ENCODE peak calls at places on chromosomes 3 and 15, in seven cellular contexts. One of them, this sample, is unnamed.
A peak's percentile ranks its signal among the peaks of the same experiment; 100 is the strongest.

GRCh38 chr3:20079621-20080020 is 39.4 kb downstream of the KAT2B start:
- DNase-seq in RWPE1: no peak
- DNase-seq in left cardiac atrium: no peak
- DNase-seq in fibroblast of the aortic adventitia: no peak
- DNase-seq in cardiac muscle cell: no peak
- DNase-seq in activated effector memory CD4-positive, alpha-beta T cell treated with anti-CD3 and anti-CD28 coated beads, Interleukin-2, amount 50 U/mL, for 16 hours: no peak
- DNase-seq in colonic mucosa: no peak
- DNase-seq in this sample: no peak

GRCh38 chr3:157045238-157045860 is 114.6 kb downstream of the CCNL1 start:
- DNase-seq in cardiac muscle cell: peak; percentile 62
- DNase-seq in activated effector memory CD4-positive, alpha-beta T cell treated with anti-CD3 and anti-CD28 coated beads, Interleukin-2, amount 50 U/mL, for 16 hours: no peak
- DNase-seq in fibroblast of the aortic adventitia: peak; percentile 24
- DNase-seq in colonic mucosa: no peak
- DNase-seq in RWPE1: no peak
- DNase-seq in left cardiac atrium: no peak
- DNase-seq in this sample: no peak

GRCh38 chr15:85543741-85544155 is 163.3 kb downstream of the AKAP13 start:
- DNase-seq in RWPE1: no peak
- DNase-seq in colonic mucosa: peak; percentile 92
- DNase-seq in fibroblast of the aortic adventitia: no peak
- DNase-seq in left cardiac atrium: peak; percentile 66
- DNase-seq in activated effector memory CD4-positive, alpha-beta T cell treated with anti-CD3 and anti-CD28 coated beads, Interleukin-2, amount 50 U/mL, for 16 hours: no peak
- DNase-seq in cardiac muscle cell: no peak
- DNase-seq in this sample: no peak

GRCh38 chr15:84721381-84721780 is 5.4 kb upstream of the SEC11A start:
- DNase-seq in activated effector memory CD4-positive, alpha-beta T cell treated with anti-CD3 and anti-CD28 coated beads, Interleukin-2, amount 50 U/mL, for 16 hours: no peak
- DNase-seq in fibroblast of the aortic adventitia: no peak
- DNase-seq in left cardiac atrium: no peak
- DNase-seq in cardiac muscle cell: no peak
- DNase-seq in colonic mucosa: no peak
- DNase-seq in RWPE1: no peak
- DNase-seq in this sample: no peak

GRCh38 chr3:196989721-196990262 is 21.2 kb upstream of the PIGZ start:
- DNase-seq in left cardiac atrium: no peak
- DNase-seq in cardiac muscle cell: no peak
- DNase-seq in RWPE1: no peak
- DNase-seq in activated effector memory CD4-positive, alpha-beta T cell treated with anti-CD3 and anti-CD28 coated beads, Interleukin-2, amount 50 U/mL, for 16 hours: no peak
- DNase-seq in fibroblast of the aortic adventitia: no peak
- DNase-seq in colonic mucosa: no peak
- DNase-seq in this sample: no peak

GRCh38 chr3:114660124-114660523 is 366.3 kb downstream of the TIGIT start:
- DNase-seq in fibroblast of the aortic adventitia: peak; percentile 80
- DNase-seq in left cardiac atrium: peak; percentile 25
- DNase-seq in cardiac muscle cell: no peak
- DNase-seq in activated effector memory CD4-positive, alpha-beta T cell treated with anti-CD3 and anti-CD28 coated beads, Interleukin-2, amount 50 U/mL, for 16 hours: no peak
- DNase-seq in colonic mucosa: peak; percentile 19
- DNase-seq in RWPE1: no peak
- DNase-seq in this sample: no peak

GRCh38 chr3:14278799-14279705 is 100.4 kb downstream of the LSM3 start:
- DNase-seq in RWPE1: no peak
- DNase-seq in left cardiac atrium: no peak
- DNase-seq in colonic mucosa: no peak
- DNase-seq in cardiac muscle cell: no peak
- DNase-seq in fibroblast of the aortic adventitia: peak; percentile 25
- DNase-seq in activated effector memory CD4-positive, alpha-beta T cell treated with anti-CD3 and anti-CD28 coated beads, Interleukin-2, amount 50 U/mL, for 16 hours: no peak
- DNase-seq in this sample: no peak

GRCh38 chr3:189772584-189772983 is 141.4 kb downstream of the TP63 start:
- DNase-seq in colonic mucosa: no peak
- DNase-seq in activated effector memory CD4-positive, alpha-beta T cell treated with anti-CD3 and anti-CD28 coated beads, Interleukin-2, amount 50 U/mL, for 16 hours: no peak
- DNase-seq in cardiac muscle cell: no peak
- DNase-seq in fibroblast of the aortic adventitia: peak; percentile 74
- DNase-seq in left cardiac atrium: no peak
- DNase-seq in RWPE1: no peak
- DNase-seq in this sample: no peak

GRCh38 chr3:112579232-112579631 is 17.4 kb downstream of the SLC35A5 start:
- DNase-seq in cardiac muscle cell: no peak
- DNase-seq in colonic mucosa: no peak
- DNase-seq in fibroblast of the aortic adventitia: no peak
- DNase-seq in activated effector memory CD4-positive, alpha-beta T cell treated with anti-CD3 and anti-CD28 coated beads, Interleukin-2, amount 50 U/mL, for 16 hours: no peak
- DNase-seq in RWPE1: no peak
- DNase-seq in left cardiac atrium: no peak
- DNase-seq in this sample: no peak

This sample was measured in HEK293T.